ENCODE peak calls at places on chromosomes 2 and 18, in four cellular contexts. Z is fibroblast of lung, K is MCF 10A, P is fibroblast of pulmonary artery. Q is an unnamed sample.

GRCh38 chr2:30208453-30208852 is 22.9 kb upstream of the LBH start:
- DNase-seq in K (peak; percentile 73), P (peak; percentile 83), Z (peak; percentile 85), Q (peak; percentile 62)

GRCh38 chr2:53881360-53881759 is 21.6 kb upstream of the GPR75 start:
- DNase-seq in Z (no peak), K (no peak), P (no peak), Q (no peak)

GRCh38 chr2:156396126-156396525 is 40.1 kb upstream of the GPD2 start:
- DNase-seq in P (no peak), Z (no peak), K (peak; percentile 11), Q (no peak)

GRCh38 chr2:65957886-65958285 is 477.0 kb upstream of the MEIS1 start:
- DNase-seq in P (no peak), Z (no peak), K (no peak), Q (no peak)

GRCh38 chr2:149329470-149330126 is 789 bp upstream of the LYPD6 start:
- DNase-seq in Z (peak; percentile 58), K (peak; percentile 68), P (peak; percentile 21), Q (peak; percentile 29)

GRCh38 chr2:8488001-8488738 is 193.7 kb upstream of the ID2 start:
- DNase-seq in K (no peak), P (peak; percentile 3), Z (no peak), Q (no peak)

GRCh38 chr2:18435425-18436037 is 124.9 kb downstream of the RDH14 start:
- DNase-seq in P (peak; percentile 88), K (peak; percentile 69), Z (peak; percentile 82), Q (no peak)

GRCh38 chr2:241788572-241788971 is 11.9 kb downstream of the GAL3ST2 start:
- DNase-seq in P (no peak), K (no peak), Z (no peak), Q (no peak)

GRCh38 chr2:240451791-240452470 is 16.5 kb downstream of the GPC1 start:
- DNase-seq in Z (no peak), K (no peak), P (no peak), Q (no peak)

GRCh38 chr18:35026407-35027061 is 14.7 kb upstream of the MAPRE2 start:
- DNase-seq in Z (no peak), P (no peak), K (no peak), Q (no peak)

GRCh38 chr2:200747668-200748618 is 63.8 kb upstream of the BZW1 start:
- DNase-seq in K (no peak), P (peak; percentile 78), Z (peak; percentile 90), Q (no peak)

GRCh38 chr2:226488034-226488433 is 311.6 kb downstream of the IRS1 start:
- DNase-seq in K (no peak), Z (no peak), P (no peak), Q (no peak)

GRCh38 chr18:48663931-48664847 is 125.4 kb downstream of the CTIF start:
- DNase-seq in K (peak; percentile 61), P (peak; percentile 59), Z (peak; percentile 43), Q (no peak)

GRCh38 chr18:26579941-26580618 is 31.7 kb upstream of the KCTD1 start:
- DNase-seq in K (peak; percentile 90), P (peak; percentile 4), Z (no peak), Q (no peak)

GRCh38 chr18:46917808-46918600 is 602 bp downstream of the KATNAL2 start:
- DNase-seq in P (peak; percentile 25), K (no peak), Z (peak; percentile 61), Q (no peak)

GRCh38 chr2:97914691-97915213 is 81.0 kb downstream of the TMEM131 start:
- DNase-seq in K (no peak), Z (peak; percentile 73), P (no peak), Q (no peak)

GRCh38 chr18:12394428-12394827 is 13.3 kb upstream of the PRELID3A start:
- DNase-seq in K (peak; percentile 31), P (peak; percentile 26), Z (no peak), Q (no peak)

DNA sequence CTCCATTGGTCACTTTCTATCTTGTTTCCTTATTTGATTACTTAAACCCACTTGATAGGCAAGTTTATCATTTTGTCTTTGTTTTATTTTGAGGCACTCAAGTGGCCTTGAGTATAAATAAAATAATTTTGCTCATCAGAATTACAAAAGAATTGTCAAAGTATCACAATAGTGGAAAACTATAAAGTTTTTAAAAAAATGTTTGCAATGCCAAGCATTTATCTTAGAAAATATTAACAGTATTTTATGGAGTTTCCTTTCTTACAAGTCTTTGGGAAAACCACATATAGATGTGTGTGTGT is 14.7 kb downstream of the PMS1 start:
- DNase-seq in P (no peak), Z (no peak), K (no peak), Q (no peak)
- TF ChIP-seq CTCF in P (no peak), Z (no peak), K (no peak), Q (no peak)

GRCh38 chr2:199464614-199465352 is 7.0 kb upstream of the SATB2 start:
- DNase-seq in K (no peak), Z (no peak), P (no peak), Q (no peak)

GRCh38 chr2:199462167-199462976 is 4.6 kb upstream of the SATB2 start:
- DNase-seq in P (no peak), K (no peak), Z (no peak), Q (no peak)

GRCh38 chr2:199463000-199463692 is 5.4 kb upstream of the SATB2 start:
- DNase-seq in K (peak; percentile 70), P (peak; percentile 41), Z (peak; percentile 53), Q (peak; percentile 55)

GRCh38 chr2:199465390-199465789 is 7.7 kb upstream of the SATB2 start:
- DNase-seq in Z (no peak), K (no peak), P (no peak), Q (no peak)

DNA sequence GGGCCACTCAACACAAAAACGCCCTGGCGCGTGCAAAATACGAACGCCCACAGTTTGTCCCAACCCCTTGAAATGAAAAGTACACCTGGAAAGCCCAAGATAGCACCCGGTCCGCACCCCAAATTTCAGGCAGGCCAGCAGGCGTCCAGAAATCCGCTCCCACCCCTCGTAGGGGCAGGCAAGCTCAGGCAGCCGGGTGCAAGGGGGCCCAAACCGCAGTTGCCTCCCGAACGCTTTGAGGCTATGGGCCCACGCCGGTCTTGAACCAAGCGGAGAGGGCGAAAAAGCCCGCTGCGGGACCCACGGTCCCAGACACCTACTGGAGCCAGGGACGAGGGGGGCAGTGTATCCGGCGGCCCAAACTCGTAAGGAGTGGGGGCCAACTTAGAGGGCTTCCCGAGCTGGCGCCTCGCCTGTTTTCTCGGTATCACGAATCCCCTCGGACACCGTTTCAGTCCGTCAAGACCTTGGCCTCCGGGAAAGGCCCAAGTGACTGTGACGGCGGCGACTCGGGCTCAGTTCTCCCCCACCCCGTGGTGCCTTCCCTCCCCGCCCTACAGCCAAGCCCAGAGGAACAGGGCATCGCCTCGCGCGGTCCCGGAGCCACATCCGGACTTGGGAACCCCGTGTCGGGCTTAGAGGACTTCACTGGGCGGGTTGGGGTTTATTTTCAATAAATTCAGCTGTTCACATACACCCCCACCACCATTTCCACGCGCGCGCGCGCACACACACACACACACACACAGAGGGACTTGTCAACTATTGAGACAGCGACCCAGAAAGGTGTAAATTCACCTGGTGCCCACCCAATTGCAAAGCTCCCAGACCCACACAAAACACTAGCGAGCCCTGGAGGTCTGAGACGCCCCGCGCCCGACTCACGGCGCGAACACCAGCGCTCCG is 6.2 kb upstream of the SATB2 start:
- DNase-seq in Z (no peak), K (no peak), P (no peak), Q (no peak)
- TF ChIP-seq CTCF in Z (no peak), K (no peak), P (no peak), Q (no peak)

GRCh38 chr2:26710743-26711456 is 18.4 kb downstream of the KCNK3 start:
- DNase-seq in P (no peak), Z (no peak), K (no peak), Q (no peak)
- TF ChIP-seq CTCF in P (no peak), Z (no peak), K (no peak), Q (no peak)

DNA sequence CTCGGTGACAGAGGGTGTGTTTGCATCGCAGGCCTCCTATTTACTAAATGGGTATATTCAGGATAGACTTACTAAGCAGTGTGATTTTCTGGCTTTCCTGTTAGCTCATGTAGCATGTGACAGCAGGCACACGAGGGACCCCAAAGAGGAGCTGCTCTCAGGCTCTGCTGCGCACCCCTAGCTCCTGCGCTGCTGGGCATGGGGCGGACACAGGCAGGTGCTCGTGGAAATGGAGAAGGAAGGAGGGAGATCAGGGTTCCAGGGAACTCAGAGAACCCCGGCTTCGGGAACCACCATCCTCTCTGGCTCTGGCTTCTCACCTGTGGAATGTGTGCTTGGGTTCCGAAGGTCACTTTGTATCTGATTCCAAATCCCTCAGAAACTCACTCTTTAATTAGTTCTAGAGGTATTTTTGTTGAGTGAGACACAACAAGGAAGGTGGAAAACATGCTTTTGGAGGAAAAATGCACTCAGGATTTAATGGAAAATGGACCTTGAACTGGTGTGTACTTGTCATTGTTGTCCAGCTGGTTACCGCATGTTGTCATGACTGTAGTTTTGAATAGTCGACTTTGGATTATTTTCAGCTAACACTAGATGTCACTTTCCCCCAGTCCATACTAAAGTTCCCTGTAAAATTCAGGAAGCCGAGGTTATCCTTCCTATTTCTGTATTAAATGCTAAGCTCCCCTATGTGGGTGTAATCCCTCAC is 3.5 kb downstream of the SNTG2 start:
- DNase-seq in K (peak; percentile 1), Z (peak; percentile 38), P (peak; percentile 32), Q (no peak)
- TF ChIP-seq CTCF in K (peak; percentile 42), Z (no peak), P (peak; percentile 20), Q (no peak)

GRCh38 chr2:76427447-76427846 is 716.7 kb upstream of the GCFC2 start:
- DNase-seq in Z (no peak), K (no peak), P (no peak), Q (no peak)
- TF ChIP-seq CTCF in Z (no peak), K (no peak), P (no peak), Q (no peak)

GRCh38 chr2:96771792-96772618 is 11.3 kb downstream of the CNNM4 start:
- DNase-seq in Z (no peak), P (no peak), K (no peak), Q (peak; percentile 42)
- TF ChIP-seq CTCF in Z (no peak), P (no peak), K (no peak), Q (no peak)

GRCh38 chr2:157784169-157784822 is 91.8 kb downstream of the ACVR1 start:
- DNase-seq in P (peak; percentile 39), K (peak; percentile 88), Z (peak; percentile 38), Q (no peak)

GRCh38 chr2:157783180-157783579 is 93.0 kb downstream of the ACVR1 start:
- DNase-seq in P (no peak), Z (no peak), K (no peak), Q (no peak)

GRCh38 chr2:157780211-157780610 is 95.9 kb downstream of the ACVR1 start:
- DNase-seq in Z (no peak), K (no peak), P (no peak), Q (no peak)

GRCh38 chr2:157779794-157780193 is 96.3 kb downstream of the ACVR1 start:
- DNase-seq in Z (no peak), K (no peak), P (no peak), Q (no peak)

DNA sequence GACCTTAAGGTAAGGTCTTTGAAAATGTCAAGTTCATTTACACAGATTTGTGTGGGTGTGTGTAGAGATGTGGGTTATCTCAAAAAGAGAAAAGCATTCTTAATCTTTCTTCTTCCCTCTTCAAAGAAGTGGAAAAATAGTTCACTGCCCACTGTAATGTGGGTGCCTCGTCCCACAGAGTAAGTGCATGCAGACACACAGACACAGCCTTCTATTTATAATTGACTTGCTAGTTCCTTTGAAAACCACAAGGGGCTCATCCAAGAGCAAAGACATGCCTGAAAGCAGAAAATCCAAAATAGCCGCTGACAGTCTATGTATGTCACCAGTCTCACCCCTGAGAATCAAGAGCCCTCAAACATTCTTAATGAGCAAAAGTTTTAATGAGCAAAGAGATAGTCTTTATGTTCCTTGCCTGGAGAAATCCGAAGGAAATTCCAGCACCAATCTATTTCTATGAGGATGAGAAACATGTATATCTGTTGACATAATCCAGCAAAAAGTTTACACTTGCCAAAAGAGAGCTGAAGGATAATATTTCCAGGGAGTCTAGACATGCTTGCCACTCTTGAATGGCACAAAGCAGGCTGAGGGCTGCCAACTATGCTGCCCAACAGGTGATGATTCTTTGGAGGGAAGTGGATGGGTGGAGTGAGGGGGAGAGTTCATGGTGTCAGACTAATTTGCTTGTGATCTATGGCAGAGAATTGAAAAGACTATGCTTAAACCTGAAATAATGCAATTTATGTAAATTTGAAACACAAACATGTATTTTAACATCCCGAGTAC is 93.9 kb downstream of the ACVR1 start:
- DNase-seq in K (no peak), Z (peak; percentile 32), P (peak; percentile 28), Q (no peak)
- TF ChIP-seq CTCF in K (no peak), Z (peak; percentile 49), P (peak; percentile 43), Q (peak; percentile 30)

Q was measured in mesothelial cell of epicardium.